ENCODE peak calls at places on chromosomes 7 and 10, in five cellular contexts. One of them, this sample, is unnamed.

GRCh38 chr10:130873636-130874035 is 437.9 kb downstream of the TCERG1L start:
- DNase-seq in kidney epithelial cell: no peak
- DNase-seq in cardiac muscle cell: no peak
- DNase-seq in fibroblast of mammary gland: no peak
- DNase-seq in naive thymus-derived CD4-positive, alpha-beta T cell: no peak
- DNase-seq in this sample: no peak

GRCh38 chr7:149330914-149331567 is 69.0 kb downstream of the ZNF783 start:
- DNase-seq in cardiac muscle cell: no peak
- DNase-seq in naive thymus-derived CD4-positive, alpha-beta T cell: no peak
- DNase-seq in fibroblast of mammary gland: peak; percentile 13
- DNase-seq in kidney epithelial cell: no peak
- DNase-seq in this sample: no peak

GRCh38 chr7:88377421-88377820 is 70.7 kb upstream of the STEAP4 start:
- DNase-seq in fibroblast of mammary gland: peak; percentile 10
- DNase-seq in kidney epithelial cell: peak; percentile 23
- DNase-seq in naive thymus-derived CD4-positive, alpha-beta T cell: no peak
- DNase-seq in cardiac muscle cell: no peak
- DNase-seq in this sample: no peak

GRCh38 chr7:71739520-71740195 is 607.7 kb downstream of the GALNT17 start:
- DNase-seq in naive thymus-derived CD4-positive, alpha-beta T cell: no peak
- DNase-seq in kidney epithelial cell: no peak
- DNase-seq in fibroblast of mammary gland: no peak
- DNase-seq in cardiac muscle cell: no peak
- DNase-seq in this sample: no peak

GRCh38 chr7:91519241-91520200 is 255.3 kb downstream of the FZD1 start:
- DNase-seq in cardiac muscle cell: peak; percentile 51
- DNase-seq in naive thymus-derived CD4-positive, alpha-beta T cell: no peak
- DNase-seq in kidney epithelial cell: no peak
- DNase-seq in fibroblast of mammary gland: peak; percentile 62
- DNase-seq in this sample: no peak

GRCh38 chr7:8724080-8724718 is 290.8 kb downstream of the NXPH1 start:
- DNase-seq in kidney epithelial cell: no peak
- DNase-seq in naive thymus-derived CD4-positive, alpha-beta T cell: no peak
- DNase-seq in cardiac muscle cell: no peak
- DNase-seq in fibroblast of mammary gland: no peak
- DNase-seq in this sample: no peak

GRCh38 chr10:61764486-61764885 is 101.8 kb downstream of the CABCOCO1 start:
- DNase-seq in cardiac muscle cell: no peak
- DNase-seq in kidney epithelial cell: no peak
- DNase-seq in fibroblast of mammary gland: no peak
- DNase-seq in naive thymus-derived CD4-positive, alpha-beta T cell: no peak
- DNase-seq in this sample: no peak

GRCh38 chr7:17432793-17433192 is 134.3 kb downstream of the AHR start:
- DNase-seq in fibroblast of mammary gland: no peak
- DNase-seq in naive thymus-derived CD4-positive, alpha-beta T cell: no peak
- DNase-seq in kidney epithelial cell: no peak
- DNase-seq in cardiac muscle cell: no peak
- DNase-seq in this sample: no peak

GRCh38 chr7:107150375-107151073 is 18.3 kb upstream of the HBP1 start:
- DNase-seq in naive thymus-derived CD4-positive, alpha-beta T cell: peak; percentile 45
- DNase-seq in cardiac muscle cell: peak; percentile 87
- DNase-seq in fibroblast of mammary gland: peak; percentile 74
- DNase-seq in kidney epithelial cell: no peak
- DNase-seq in this sample: peak; percentile 71

GRCh38 chr7:7967909-7968543 is 570 bp upstream of the GLCCI1 start:
- DNase-seq in fibroblast of mammary gland: no peak
- DNase-seq in naive thymus-derived CD4-positive, alpha-beta T cell: no peak
- DNase-seq in kidney epithelial cell: no peak
- DNase-seq in cardiac muscle cell: no peak
- DNase-seq in this sample: no peak

This sample was measured in uterus.